ENCODE peak calls at places on chromosomes 3 and 15, in eight cellular contexts. F, Y, E, A, B, U, X and M are unnamed samples.

GRCh38 chr15:73892446-73893226 is 19.3 kb downstream of the TBC1D21 start:
- DNase-seq in F (no peak), Y (no peak), E (no peak), A (no peak), B (no peak), U (no peak), X (no peak), M (no peak)

GRCh38 chr15:81327526-81327925 is 3.6 kb upstream of the STARD5 start:
- DNase-seq in F (no peak), Y (no peak), E (no peak), A (no peak), B (no peak), U (no peak), X (no peak), M (no peak)

GRCh38 chr3:16864610-16865313 is 20.0 kb upstream of the PLCL2 start:
- DNase-seq in F (no peak), Y (no peak), E (peak; percentile 46), A (no peak), B (no peak), U (no peak), X (no peak), M (no peak)

GRCh38 chr3:20930034-20930433 is 744.0 kb upstream of the SGO1 start:
- DNase-seq in F (no peak), Y (peak; percentile 5), E (no peak), A (no peak), B (no peak), U (no peak), X (no peak), M (no peak)

GRCh38 chr3:54014067-54014466 is 108.3 kb upstream of the CACNA2D3 start:
- DNase-seq in F (no peak), Y (no peak), E (no peak), A (no peak), B (no peak), U (no peak), X (no peak), M (no peak)

GRCh38 chr3:185744997-185745843 is 79.6 kb downstream of the IGF2BP2 start:
- DNase-seq in F (no peak), Y (no peak), E (peak; percentile 67), A (no peak), B (no peak), U (no peak), X (no peak), M (peak; percentile 59)

GRCh38 chr3:169133178-169134161 is 530.0 kb downstream of the MECOM start:
- DNase-seq in F (peak; percentile 20), Y (no peak), E (peak; percentile 51), A (no peak), B (peak; percentile 10), U (no peak), X (no peak), M (no peak)

GRCh38 chr15:96312641-96313335 is 17.7 kb upstream of the NR2F2 start:
- DNase-seq in F (no peak), Y (no peak), E (no peak), A (no peak), B (no peak), U (no peak), X (no peak), M (no peak)

GRCh38 chr3:141402476-141403171 is 34.3 kb downstream of the ZBTB38 start:
- DNase-seq in F (peak; percentile 81), Y (peak; percentile 59), E (no peak), A (peak; percentile 49), B (peak; percentile 44), U (peak; percentile 45), X (no peak), M (peak; percentile 70)

GRCh38 chr15:42725331-42725903 is 11.5 kb downstream of the CDAN1 start:
- DNase-seq in F (no peak), Y (no peak), E (no peak), A (no peak), B (no peak), U (no peak), X (no peak), M (no peak)

GRCh38 chr15:101625980-101626379 is 26.2 kb downstream of the TM2D3 start:
- DNase-seq in F (no peak), Y (no peak), E (no peak), A (no peak), B (no peak), U (no peak), X (no peak), M (no peak)

GRCh38 chr3:81581966-81582599 is 179.4 kb downstream of the GBE1 start:
- DNase-seq in F (peak; percentile 7), Y (peak; percentile 31), E (peak; percentile 31), A (no peak), B (no peak), U (peak; percentile 46), X (peak; percentile 15), M (peak; percentile 31)

GRCh38 chr3:18079739-18080138 is 337.3 kb upstream of the TBC1D5 start:
- DNase-seq in F (no peak), Y (no peak), E (no peak), A (no peak), B (no peak), U (no peak), X (peak; percentile 69), M (no peak)

GRCh38 chr3:58287354-58287753 is 18.7 kb upstream of the RPP14 start:
- DNase-seq in F (peak; percentile 80), Y (no peak), E (no peak), A (no peak), B (no peak), U (no peak), X (no peak), M (no peak)

GRCh38 chr3:73026111-73026510 is 29.5 kb downstream of the PPP4R2 start:
- DNase-seq in F (peak; percentile 60), Y (no peak), E (no peak), A (no peak), B (no peak), U (no peak), X (no peak), M (no peak)

GRCh38 chr3:160296591-160296990 is 71.4 kb downstream of the C3orf80 start:
- DNase-seq in F (no peak), Y (no peak), E (no peak), A (no peak), B (no peak), U (no peak), X (no peak), M (no peak)

GRCh38 chr3:115581347-115582135 is 41.8 kb upstream of the GAP43 start:
- DNase-seq in F (no peak), Y (no peak), E (no peak), A (no peak), B (no peak), U (peak; percentile 13), X (no peak), M (no peak)

GRCh38 chr15:100914876-100915275 is 4.3 kb upstream of the LRRK1 start:
- DNase-seq in F (no peak), Y (no peak), E (no peak), A (no peak), B (no peak), U (no peak), X (no peak), M (no peak)

GRCh38 chr3:33035596-33035995 is 61.4 kb downstream of the GLB1 start:
- DNase-seq in F (no peak), Y (no peak), E (no peak), A (no peak), B (no peak), U (no peak), X (peak; percentile 15), M (no peak)

GRCh38 chr15:49675051-49675450 is 54.2 kb downstream of the DTWD1 start:
- DNase-seq in F (no peak), Y (no peak), E (no peak), A (no peak), B (no peak), U (no peak), X (no peak), M (no peak)

GRCh38 chr3:45311327-45311726 is 77.0 kb upstream of the LARS2 start:
- DNase-seq in F (no peak), Y (no peak), E (no peak), A (no peak), B (no peak), U (no peak), X (no peak), M (no peak)

GRCh38 chr3:113070226-113071220 is 79.7 kb downstream of the GTPBP8 start:
- DNase-seq in F (no peak), Y (no peak), E (no peak), A (no peak), B (no peak), U (no peak), X (no peak), M (no peak)

GRCh38 chr15:66700802-66701421 is 1.1 kb upstream of the SMAD6 start:
- DNase-seq in F (peak; percentile 88), Y (peak; percentile 93), E (peak; percentile 78), A (peak; percentile 97), B (peak; percentile 94), U (peak; percentile 85), X (peak; percentile 87), M (peak; percentile 98)

GRCh38 chr3:140185375-140185774 is 250.4 kb downstream of the CLSTN2 start:
- DNase-seq in F (no peak), Y (no peak), E (no peak), A (no peak), B (no peak), U (no peak), X (no peak), M (no peak)

GRCh38 chr3:141410408-141410807 is 42.1 kb downstream of the ZBTB38 start:
- DNase-seq in F (peak; percentile 50), Y (no peak), E (peak; percentile 86), A (no peak), B (no peak), U (no peak), X (no peak), M (peak; percentile 48)

GRCh38 chr3:97684490-97684889 is 80.1 kb upstream of the ARL6 start:
- DNase-seq in F (no peak), Y (no peak), E (no peak), A (no peak), B (no peak), U (no peak), X (no peak), M (no peak)